ENCODE peak calls at places on chromosomes 12 and 14, in six cellular contexts. One of them, this sample, is unnamed.

GRCh38 chr12:123950476-123951169 is 22.0 kb downstream of the CCDC92 start:
- DNase-seq in heart right ventricle: no peak
- DNase-seq in choroid plexus epithelial cell: no peak
- DNase-seq in cardiac muscle cell: no peak
- DNase-seq in upper lobe of right lung: no peak
- DNase-seq in osteocyte: no peak
- DNase-seq in this sample: no peak

GRCh38 chr12:91053951-91054715 is 3.7 kb downstream of the KERA start:
- DNase-seq in heart right ventricle: no peak
- DNase-seq in choroid plexus epithelial cell: peak
- DNase-seq in cardiac muscle cell: peak
- DNase-seq in upper lobe of right lung: no peak
- DNase-seq in osteocyte: peak
- DNase-seq in this sample: peak

GRCh38 chr12:27319394-27319793 is 13.2 kb upstream of the BMAL2 start:
- DNase-seq in heart right ventricle: no peak
- DNase-seq in choroid plexus epithelial cell: peak
- DNase-seq in cardiac muscle cell: peak
- DNase-seq in upper lobe of right lung: no peak
- DNase-seq in osteocyte: no peak
- DNase-seq in this sample: peak

GRCh38 chr12:6171409-6172015 is 28.7 kb upstream of the CD9 start:
- DNase-seq in heart right ventricle: peak
- DNase-seq in choroid plexus epithelial cell: no peak
- DNase-seq in cardiac muscle cell: peak
- DNase-seq in upper lobe of right lung: peak
- DNase-seq in osteocyte: no peak
- DNase-seq in this sample: no peak

GRCh38 chr12:52364901-52365489 is 2.3 kb downstream of the KRT85 start:
- DNase-seq in heart right ventricle: no peak
- DNase-seq in choroid plexus epithelial cell: no peak
- DNase-seq in cardiac muscle cell: no peak
- DNase-seq in upper lobe of right lung: no peak
- DNase-seq in osteocyte: no peak
- DNase-seq in this sample: no peak

GRCh38 chr14:53683229-53683628 is 273.4 kb downstream of the BMP4 start:
- DNase-seq in heart right ventricle: no peak
- DNase-seq in choroid plexus epithelial cell: no peak
- DNase-seq in cardiac muscle cell: no peak
- DNase-seq in upper lobe of right lung: no peak
- DNase-seq in osteocyte: no peak
- DNase-seq in this sample: no peak

GRCh38 chr14:32436993-32437392 is 107.9 kb downstream of the AKAP6 start:
- DNase-seq in heart right ventricle: no peak
- DNase-seq in choroid plexus epithelial cell: no peak
- DNase-seq in cardiac muscle cell: no peak
- DNase-seq in upper lobe of right lung: no peak
- DNase-seq in osteocyte: no peak
- DNase-seq in this sample: no peak

GRCh38 chr12:89663577-89664357 is 44.9 kb downstream of the ATP2B1 start:
- DNase-seq in heart right ventricle: no peak
- DNase-seq in choroid plexus epithelial cell: peak
- DNase-seq in cardiac muscle cell: peak
- DNase-seq in upper lobe of right lung: no peak
- DNase-seq in osteocyte: no peak
- DNase-seq in this sample: peak

GRCh38 chr14:67856806-67857205 is 37.2 kb downstream of the RAD51B start:
- DNase-seq in heart right ventricle: no peak
- DNase-seq in choroid plexus epithelial cell: peak
- DNase-seq in cardiac muscle cell: peak
- DNase-seq in upper lobe of right lung: no peak
- DNase-seq in osteocyte: no peak
- DNase-seq in this sample: peak

GRCh38 chr14:32329146-32329545 is at the start of gene AKAP6:
- DNase-seq in heart right ventricle: no peak
- DNase-seq in choroid plexus epithelial cell: no peak
- DNase-seq in cardiac muscle cell: no peak
- DNase-seq in upper lobe of right lung: no peak
- DNase-seq in osteocyte: no peak
- DNase-seq in this sample: no peak

GRCh38 chr12:53997324-53998173 is 2.4 kb upstream of the HOXC9 start:
- DNase-seq in heart right ventricle: no peak
- DNase-seq in choroid plexus epithelial cell: no peak
- DNase-seq in cardiac muscle cell: no peak
- DNase-seq in upper lobe of right lung: no peak
- DNase-seq in osteocyte: no peak
- DNase-seq in this sample: no peak

GRCh38 chr12:49777800-49778748 is 36.7 kb downstream of the TMBIM6 start:
- DNase-seq in heart right ventricle: peak
- DNase-seq in choroid plexus epithelial cell: peak
- DNase-seq in cardiac muscle cell: peak
- DNase-seq in upper lobe of right lung: peak
- DNase-seq in osteocyte: no peak
- DNase-seq in this sample: peak

GRCh38 chr12:30219047-30219446 is 435.3 kb upstream of the TMTC1 start:
- DNase-seq in heart right ventricle: no peak
- DNase-seq in choroid plexus epithelial cell: peak
- DNase-seq in cardiac muscle cell: no peak
- DNase-seq in upper lobe of right lung: no peak
- DNase-seq in osteocyte: no peak
- DNase-seq in this sample: peak

GRCh38 chr12:22360772-22361171 is 26.3 kb upstream of the ST8SIA1 start:
- DNase-seq in heart right ventricle: no peak
- DNase-seq in choroid plexus epithelial cell: no peak
- DNase-seq in cardiac muscle cell: no peak
- DNase-seq in upper lobe of right lung: no peak
- DNase-seq in osteocyte: no peak
- DNase-seq in this sample: no peak

GRCh38 chr12:32031109-32031508 is 71.9 kb downstream of the RESF1 start:
- DNase-seq in heart right ventricle: no peak
- DNase-seq in choroid plexus epithelial cell: peak
- DNase-seq in cardiac muscle cell: peak
- DNase-seq in upper lobe of right lung: no peak
- DNase-seq in osteocyte: no peak
- DNase-seq in this sample: no peak

GRCh38 chr14:74988131-74988530 is 14.6 kb upstream of the EIF2B2 start:
- DNase-seq in heart right ventricle: no peak
- DNase-seq in choroid plexus epithelial cell: peak
- DNase-seq in cardiac muscle cell: peak
- DNase-seq in upper lobe of right lung: no peak
- DNase-seq in osteocyte: no peak
- DNase-seq in this sample: peak

GRCh38 chr14:63563370-63564026 is 20.3 kb upstream of the PPP2R5E start:
- DNase-seq in heart right ventricle: no peak
- DNase-seq in choroid plexus epithelial cell: peak
- DNase-seq in cardiac muscle cell: peak
- DNase-seq in upper lobe of right lung: no peak
- DNase-seq in osteocyte: no peak
- DNase-seq in this sample: peak

GRCh38 chr14:22928237-22929103 is 706 bp downstream of the PRMT5 start:
- DNase-seq in heart right ventricle: no peak
- DNase-seq in choroid plexus epithelial cell: peak
- DNase-seq in cardiac muscle cell: no peak
- DNase-seq in upper lobe of right lung: no peak
- DNase-seq in osteocyte: no peak
- DNase-seq in this sample: no peak

GRCh38 chr12:109027767-109028166 is 6.9 kb upstream of the SVOP start:
- DNase-seq in heart right ventricle: no peak
- DNase-seq in choroid plexus epithelial cell: peak
- DNase-seq in cardiac muscle cell: peak
- DNase-seq in upper lobe of right lung: no peak
- DNase-seq in osteocyte: peak
- DNase-seq in this sample: peak

GRCh38 chr12:116319851-116320621 is 42.5 kb upstream of the MED13L start:
- DNase-seq in heart right ventricle: peak
- DNase-seq in choroid plexus epithelial cell: peak
- DNase-seq in cardiac muscle cell: peak
- DNase-seq in upper lobe of right lung: no peak
- DNase-seq in osteocyte: no peak
- DNase-seq in this sample: peak

GRCh38 chr14:55772521-55772920 is 192.5 kb downstream of the KTN1 start:
- DNase-seq in heart right ventricle: no peak
- DNase-seq in choroid plexus epithelial cell: no peak
- DNase-seq in cardiac muscle cell: no peak
- DNase-seq in upper lobe of right lung: no peak
- DNase-seq in osteocyte: no peak
- DNase-seq in this sample: peak

GRCh38 chr12:131390408-131391100 is 320.3 kb upstream of the SFSWAP start:
- DNase-seq in heart right ventricle: no peak
- DNase-seq in choroid plexus epithelial cell: no peak
- DNase-seq in cardiac muscle cell: no peak
- DNase-seq in upper lobe of right lung: no peak
- DNase-seq in osteocyte: no peak
- DNase-seq in this sample: no peak

GRCh38 chr12:74365178-74365964 is 172.3 kb upstream of the ATXN7L3B start:
- DNase-seq in heart right ventricle: no peak
- DNase-seq in choroid plexus epithelial cell: peak
- DNase-seq in cardiac muscle cell: peak
- DNase-seq in upper lobe of right lung: no peak
- DNase-seq in osteocyte: no peak
- DNase-seq in this sample: peak

GRCh38 chr14:59283380-59283779 is 94.9 kb downstream of the DAAM1 start:
- DNase-seq in heart right ventricle: no peak
- DNase-seq in choroid plexus epithelial cell: peak
- DNase-seq in cardiac muscle cell: peak
- DNase-seq in upper lobe of right lung: no peak
- DNase-seq in osteocyte: no peak
- DNase-seq in this sample: peak

GRCh38 chr12:51254592-51254991 is 15.6 kb downstream of the SMAGP start:
- DNase-seq in heart right ventricle: no peak
- DNase-seq in choroid plexus epithelial cell: no peak
- DNase-seq in cardiac muscle cell: no peak
- DNase-seq in upper lobe of right lung: peak
- DNase-seq in osteocyte: no peak
- DNase-seq in this sample: no peak

GRCh38 chr12:106302401-106303201 is at the start of gene TCP11L2:
- DNase-seq in heart right ventricle: peak
- DNase-seq in choroid plexus epithelial cell: peak
- DNase-seq in cardiac muscle cell: peak
- DNase-seq in upper lobe of right lung: peak
- DNase-seq in osteocyte: peak
- DNase-seq in this sample: peak

GRCh38 chr12:38162708-38163441 is 153.7 kb upstream of the ALG10B start:
- DNase-seq in heart right ventricle: no peak
- DNase-seq in choroid plexus epithelial cell: no peak
- DNase-seq in cardiac muscle cell: no peak
- DNase-seq in upper lobe of right lung: peak
- DNase-seq in osteocyte: peak
- DNase-seq in this sample: no peak

DNA sequence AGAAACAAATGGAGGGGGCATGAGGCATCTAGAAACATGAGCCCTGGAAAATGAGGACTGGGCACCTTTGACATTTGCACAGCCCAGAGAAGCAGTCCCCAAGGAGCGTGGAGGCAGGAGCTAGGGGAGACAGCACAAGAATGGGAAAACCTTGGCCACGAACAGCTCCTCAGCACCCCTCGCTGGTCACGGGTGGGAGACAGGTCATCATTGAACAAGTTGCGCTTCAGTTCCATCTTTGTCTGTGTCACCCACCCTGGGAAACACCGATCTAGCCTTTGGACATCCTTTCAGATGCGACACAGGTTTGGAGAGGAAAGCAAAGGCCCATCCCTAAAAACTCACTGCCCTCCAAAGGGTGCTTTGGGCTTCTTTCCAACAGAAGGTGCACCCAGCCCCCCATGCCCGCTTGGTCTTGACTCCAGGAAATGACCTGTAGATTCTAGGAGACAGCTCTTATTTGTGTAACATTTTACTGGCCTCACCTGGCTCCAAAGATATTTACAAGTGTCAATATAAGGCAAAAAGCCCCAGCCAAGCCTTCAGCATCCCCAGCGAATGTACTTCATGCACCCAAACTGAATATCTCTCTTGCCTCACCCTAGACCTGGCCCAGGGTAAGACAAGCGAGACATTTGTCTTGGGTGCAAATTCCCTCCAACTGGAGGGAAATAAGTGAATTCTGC is 28.8 kb upstream of the CLMN start:
- DNase-seq in heart right ventricle: no peak
- DNase-seq in choroid plexus epithelial cell: no peak
- DNase-seq in cardiac muscle cell: no peak
- DNase-seq in upper lobe of right lung: no peak
- DNase-seq in osteocyte: no peak
- DNase-seq in this sample: no peak
- TF ChIP-seq CTCF in heart right ventricle: no peak
- TF ChIP-seq CTCF in choroid plexus epithelial cell: no peak
- TF ChIP-seq CTCF in cardiac muscle cell: no peak
- TF ChIP-seq CTCF in upper lobe of right lung: no peak
- TF ChIP-seq CTCF in osteocyte: no peak
- TF ChIP-seq CTCF in this sample: no peak

GRCh38 chr12:42791399-42791798 is 201.9 kb upstream of the PRICKLE1 start:
- DNase-seq in heart right ventricle: no peak
- DNase-seq in choroid plexus epithelial cell: no peak
- DNase-seq in cardiac muscle cell: no peak
- DNase-seq in upper lobe of right lung: no peak
- DNase-seq in osteocyte: no peak
- DNase-seq in this sample: no peak
- TF ChIP-seq CTCF in heart right ventricle: no peak
- TF ChIP-seq CTCF in choroid plexus epithelial cell: no peak
- TF ChIP-seq CTCF in cardiac muscle cell: no peak
- TF ChIP-seq CTCF in upper lobe of right lung: no peak
- TF ChIP-seq CTCF in osteocyte: no peak
- TF ChIP-seq CTCF in this sample: no peak

DNA sequence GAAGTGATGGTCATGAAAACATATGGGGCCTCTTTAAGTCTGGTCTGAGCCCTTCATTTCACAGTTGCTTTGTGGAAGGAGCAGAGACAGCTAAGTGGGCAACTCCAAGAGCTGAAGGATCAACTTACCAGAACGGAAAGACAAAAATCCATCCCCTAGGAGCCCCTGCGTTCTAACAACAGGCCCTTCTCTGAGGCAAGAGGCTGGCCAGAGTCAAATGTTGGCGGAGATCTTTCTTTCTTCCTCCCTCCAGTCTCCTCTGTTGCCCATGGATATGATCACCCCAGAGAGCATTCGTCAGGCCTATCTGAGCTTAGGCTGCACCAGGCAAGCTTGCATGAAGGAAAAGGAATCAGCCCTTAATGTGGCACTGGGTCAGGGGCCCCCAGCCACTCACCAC is 53.1 kb upstream of the CCND2 start:
- DNase-seq in heart right ventricle: no peak
- DNase-seq in choroid plexus epithelial cell: no peak
- DNase-seq in cardiac muscle cell: no peak
- DNase-seq in upper lobe of right lung: no peak
- DNase-seq in osteocyte: peak
- DNase-seq in this sample: no peak
- TF ChIP-seq CTCF in heart right ventricle: no peak
- TF ChIP-seq CTCF in choroid plexus epithelial cell: no peak
- TF ChIP-seq CTCF in cardiac muscle cell: no peak
- TF ChIP-seq CTCF in upper lobe of right lung: no peak
- TF ChIP-seq CTCF in osteocyte: no peak
- TF ChIP-seq CTCF in this sample: no peak

GRCh38 chr14:98010791-98011190 is 1213.6 kb downstream of the VRK1 start:
- DNase-seq in heart right ventricle: no peak
- DNase-seq in choroid plexus epithelial cell: no peak
- DNase-seq in cardiac muscle cell: no peak
- DNase-seq in upper lobe of right lung: no peak
- DNase-seq in osteocyte: no peak
- DNase-seq in this sample: no peak

GRCh38 chr14:98018626-98019025 is 1221.4 kb downstream of the VRK1 start:
- DNase-seq in heart right ventricle: no peak
- DNase-seq in choroid plexus epithelial cell: no peak
- DNase-seq in cardiac muscle cell: no peak
- DNase-seq in upper lobe of right lung: no peak
- DNase-seq in osteocyte: no peak
- DNase-seq in this sample: no peak

GRCh38 chr14:98014851-98015615 is 1217.9 kb downstream of the VRK1 start:
- DNase-seq in heart right ventricle: no peak
- DNase-seq in choroid plexus epithelial cell: no peak
- DNase-seq in cardiac muscle cell: no peak
- DNase-seq in upper lobe of right lung: no peak
- DNase-seq in osteocyte: no peak
- DNase-seq in this sample: no peak

GRCh38 chr14:98015921-98016320 is 1218.7 kb downstream of the VRK1 start:
- DNase-seq in heart right ventricle: no peak
- DNase-seq in choroid plexus epithelial cell: no peak
- DNase-seq in cardiac muscle cell: no peak
- DNase-seq in upper lobe of right lung: no peak
- DNase-seq in osteocyte: no peak
- DNase-seq in this sample: no peak
- TF ChIP-seq CTCF in heart right ventricle: no peak
- TF ChIP-seq CTCF in choroid plexus epithelial cell: no peak
- TF ChIP-seq CTCF in cardiac muscle cell: no peak
- TF ChIP-seq CTCF in upper lobe of right lung: no peak
- TF ChIP-seq CTCF in osteocyte: no peak
- TF ChIP-seq CTCF in this sample: no peak

This sample was measured in astrocyte of the spinal cord.